ENCODE peak calls at places on chromosome 9, in eight cellular contexts. P, L, G, K, D, A, R and I are unnamed samples.

GRCh38 chr9:2809692-2810423 is 34.0 kb downstream of the PUM3 start:
- DNase-seq in D (no peak), K (peak; percentile 96), G (no peak), A (no peak), P (peak; percentile 88), L (peak; percentile 36), R (no peak), I (no peak)

GRCh38 chr9:137296214-137297059 is 5.6 kb downstream of the NRARP start:
- DNase-seq in A (no peak), R (no peak), D (no peak), K (peak; percentile 91), L (peak; percentile 70), P (no peak), G (no peak), I (no peak)

GRCh38 chr9:88737031-88737430 is 202.1 kb downstream of the NXNL2 start:
- DNase-seq in P (no peak), D (no peak), A (no peak), R (no peak), G (no peak), L (no peak), K (no peak), I (no peak)

GRCh38 chr9:115400801-115401200 is 282.8 kb upstream of the TNC start:
- DNase-seq in P (no peak), K (no peak), A (no peak), L (no peak), G (no peak), R (no peak), D (no peak), I (no peak)

GRCh38 chr9:82457281-82457680 is 468.7 kb downstream of the SPATA31D1 start:
- DNase-seq in G (no peak), D (no peak), A (no peak), P (no peak), K (no peak), R (no peak), L (no peak), I (no peak)

GRCh38 chr9:130527651-130528310 is 51.6 kb upstream of the FUBP3 start:
- DNase-seq in D (no peak), P (no peak), K (no peak), G (no peak), A (no peak), L (no peak), R (no peak), I (no peak)

GRCh38 chr9:5958273-5958672 is 57.2 kb downstream of the RANBP6 start:
- DNase-seq in D (no peak), A (no peak), P (no peak), G (no peak), L (no peak), R (no peak), K (no peak), I (no peak)

GRCh38 chr9:107593224-107593870 is 103.8 kb upstream of the KLF4 start:
- DNase-seq in D (no peak), R (no peak), G (no peak), A (no peak), L (no peak), K (no peak), P (no peak), I (no peak)

GRCh38 chr9:2411459-2412215 is 209.9 kb upstream of the VLDLR start:
- DNase-seq in A (no peak), G (no peak), D (no peak), R (no peak), P (peak; percentile 68), L (no peak), K (peak; percentile 37), I (no peak)

GRCh38 chr9:137445275-137445807 is 4.2 kb upstream of the ENTPD8 start:
- DNase-seq in P (peak; percentile 87), A (peak; percentile 80), L (peak; percentile 85), R (peak; percentile 91), D (peak; percentile 69), G (peak; percentile 89), K (peak; percentile 77), I (peak; percentile 65)

GRCh38 chr9:134127065-134127580 is 8.8 kb upstream of the WDR5 start:
- DNase-seq in D (no peak), A (no peak), R (no peak), G (no peak), L (no peak), P (no peak), K (no peak), I (no peak)

GRCh38 chr9:130872058-130872453 is 24.6 kb downstream of the QRFP start:
- DNase-seq in R (no peak), P (no peak), G (no peak), D (no peak), A (no peak), K (no peak), L (no peak), I (peak; percentile 58)

GRCh38 chr9:133048595-133048994 is 13.2 kb upstream of the CEL start:
- DNase-seq in K (peak; percentile 26), G (peak; percentile 51), P (no peak), D (no peak), L (no peak), A (peak; percentile 47), R (peak; percentile 28), I (peak; percentile 51)

GRCh38 chr9:84339523-84339922 is 1.0 kb downstream of the SLC28A3 start:
- DNase-seq in G (no peak), P (no peak), L (no peak), R (no peak), K (no peak), D (no peak), A (no peak), I (no peak)

GRCh38 chr9:130713286-130713975 is 19.9 kb downstream of the EXOSC2 start:
- DNase-seq in P (no peak), L (peak; percentile 36), R (peak; percentile 31), A (peak; percentile 37), K (peak; percentile 42), D (peak; percentile 29), G (peak; percentile 73), I (peak; percentile 37)

GRCh38 chr9:129712595-129713524 is 40.0 kb downstream of the PTGES start:
- DNase-seq in P (no peak), G (no peak), A (no peak), L (no peak), D (no peak), R (peak; percentile 19), K (peak; percentile 34), I (no peak)

GRCh38 chr9:132773093-132773492 is 102.8 kb downstream of the GTF3C4 start:
- DNase-seq in R (no peak), P (no peak), L (no peak), D (no peak), A (no peak), G (no peak), K (no peak), I (no peak)

GRCh38 chr9:22682536-22683392 is 236.1 kb downstream of the DMRTA1 start:
- DNase-seq in K (peak; percentile 4), R (no peak), P (peak; percentile 93), G (no peak), L (no peak), A (no peak), D (no peak), I (no peak)

GRCh38 chr9:137031904-137032639 is at the start of gene FUT7:
- DNase-seq in A (peak; percentile 60), R (peak; percentile 45), K (no peak), D (no peak), P (no peak), L (no peak), G (no peak), I (no peak)

GRCh38 chr9:116718111-116718510 is 31.0 kb downstream of the TRIM32 start:
- DNase-seq in L (no peak), G (no peak), R (no peak), D (no peak), K (no peak), A (no peak), P (no peak), I (no peak)

GRCh38 chr9:137479315-137479861 is 20.3 kb upstream of the NSMF start:
- DNase-seq in K (no peak), R (no peak), L (no peak), A (no peak), P (no peak), G (no peak), D (peak; percentile 46), I (no peak)

GRCh38 chr9:83062653-83063527 is at the start of gene RASEF:
- DNase-seq in K (no peak), L (peak; percentile 79), A (no peak), D (peak; percentile 72), R (peak; percentile 8), G (no peak), P (no peak), I (no peak)